ENCODE peak calls at places on chromosomes 5 and 9, in ten cellular contexts. Y is lung, B is RPMI7951, A is heart right ventricle, F is NCI-H1930, G is cardiac muscle cell, C is endothelial cell of umbilical vein, P is pancreas, J is fibroblast of lung, M is H7. T is an unnamed sample.

GRCh38 chr5:160432815-160433214 is 11.2 kb downstream of the PTTG1 start:
- DNase-seq in F (no peak), A (no peak), P (no peak), G (no peak), B (no peak), C (no peak), M (no peak), J (no peak), Y (no peak), T (no peak)

GRCh38 chr5:172834570-172835245 is 657 bp downstream of the ERGIC1 start:
- DNase-seq in F (no peak), Y (no peak), C (no peak), M (peak), G (peak), P (no peak), J (no peak), B (no peak), A (no peak), T (no peak)

GRCh38 chr9:134946663-134947062 is 29.0 kb upstream of the FCN1 start:
- DNase-seq in C (no peak), G (no peak), F (no peak), J (no peak), P (no peak), A (no peak), M (no peak), Y (no peak), B (no peak), T (no peak)

GRCh38 chr5:1462358-1462757 is 17.1 kb upstream of the SLC6A3 start:
- DNase-seq in C (no peak), M (peak), B (no peak), Y (no peak), F (no peak), J (no peak), A (no peak), G (no peak), P (no peak), T (no peak)

GRCh38 chr5:1437452-1437851 is 7.8 kb downstream of the SLC6A3 start:
- DNase-seq in M (peak), F (peak), P (no peak), Y (no peak), A (no peak), J (peak), C (peak), B (peak), G (peak), T (peak)

GRCh38 chr9:128397831-128398230 is 22.8 kb upstream of the CERCAM start:
- DNase-seq in A (no peak), B (no peak), C (no peak), F (no peak), G (no peak), P (no peak), Y (no peak), M (no peak), J (no peak), T (no peak)

GRCh38 chr9:127650511-127650910 is 38.4 kb downstream of the STXBP1 start:
- DNase-seq in M (no peak), Y (no peak), C (no peak), P (no peak), J (no peak), F (no peak), G (no peak), A (no peak), B (no peak), T (no peak)

GRCh38 chr9:120978987-120979386 is 52.4 kb upstream of the TRAF1 start:
- DNase-seq in A (no peak), G (no peak), M (no peak), P (no peak), F (no peak), Y (no peak), C (no peak), B (no peak), J (no peak), T (no peak)

GRCh38 chr5:33180900-33181299 is 259.9 kb upstream of the TARS1 start:
- DNase-seq in P (no peak), F (no peak), B (peak), C (peak), M (peak), G (peak), Y (no peak), J (peak), A (peak), T (no peak)